ENCODE peak calls at places on chromosome 18, in eight cellular contexts. One of them, this sample, is unnamed.

GRCh38 chr18:24112874-24113615 is 25.8 kb upstream of the CABYR start:
- DNase-seq in glutamatergic neuron: no peak
- DNase-seq in GM12864: no peak
- DNase-seq in thyroid gland: no peak
- DNase-seq in A549: peak
- DNase-seq in BJ: no peak
- DNase-seq in substantia nigra: no peak
- DNase-seq in head of caudate nucleus: no peak
- DNase-seq in this sample: no peak

GRCh38 chr18:515156-515815 is 14.8 kb upstream of the COLEC12 start:
- DNase-seq in glutamatergic neuron: no peak
- DNase-seq in GM12864: no peak
- DNase-seq in thyroid gland: no peak
- DNase-seq in A549: no peak
- DNase-seq in BJ: no peak
- DNase-seq in substantia nigra: no peak
- DNase-seq in head of caudate nucleus: no peak
- DNase-seq in this sample: no peak

GRCh38 chr18:45416168-45416567 is 199.1 kb upstream of the SLC14A2 start:
- DNase-seq in glutamatergic neuron: no peak
- DNase-seq in GM12864: no peak
- DNase-seq in thyroid gland: no peak
- DNase-seq in A549: no peak
- DNase-seq in BJ: peak
- DNase-seq in substantia nigra: no peak
- DNase-seq in head of caudate nucleus: no peak
- DNase-seq in this sample: peak

GRCh38 chr18:48161911-48162698 is 231.6 kb upstream of the SMAD2 start:
- DNase-seq in glutamatergic neuron: no peak
- DNase-seq in GM12864: no peak
- DNase-seq in thyroid gland: no peak
- DNase-seq in A549: peak
- DNase-seq in BJ: no peak
- DNase-seq in substantia nigra: no peak
- DNase-seq in head of caudate nucleus: no peak
- DNase-seq in this sample: no peak

GRCh38 chr18:60534539-60534938 is 162.0 kb upstream of the MC4R start:
- DNase-seq in glutamatergic neuron: no peak
- DNase-seq in GM12864: no peak
- DNase-seq in thyroid gland: no peak
- DNase-seq in A549: no peak
- DNase-seq in BJ: no peak
- DNase-seq in substantia nigra: no peak
- DNase-seq in head of caudate nucleus: no peak
- DNase-seq in this sample: no peak

GRCh38 chr18:38359258-38359657 is 793.7 kb upstream of the CELF4 start:
- DNase-seq in glutamatergic neuron: no peak
- DNase-seq in GM12864: no peak
- DNase-seq in thyroid gland: no peak
- DNase-seq in A549: no peak
- DNase-seq in BJ: no peak
- DNase-seq in substantia nigra: no peak
- DNase-seq in head of caudate nucleus: no peak
- DNase-seq in this sample: no peak

GRCh38 chr18:57539702-57540101 is 46.8 kb downstream of the FECH start:
- DNase-seq in glutamatergic neuron: no peak
- DNase-seq in GM12864: no peak
- DNase-seq in thyroid gland: no peak
- DNase-seq in A549: no peak
- DNase-seq in BJ: no peak
- DNase-seq in substantia nigra: no peak
- DNase-seq in head of caudate nucleus: no peak
- DNase-seq in this sample: no peak

GRCh38 chr18:35026407-35027061 is 14.7 kb upstream of the MAPRE2 start:
- DNase-seq in glutamatergic neuron: no peak
- DNase-seq in GM12864: no peak
- DNase-seq in thyroid gland: no peak
- DNase-seq in A549: no peak
- DNase-seq in BJ: no peak
- DNase-seq in substantia nigra: no peak
- DNase-seq in head of caudate nucleus: no peak
- DNase-seq in this sample: no peak

GRCh38 chr18:33870059-33870458 is 292.0 kb downstream of the ASXL3 start:
- DNase-seq in glutamatergic neuron: no peak
- DNase-seq in GM12864: no peak
- DNase-seq in thyroid gland: no peak
- DNase-seq in A549: no peak
- DNase-seq in BJ: no peak
- DNase-seq in substantia nigra: no peak
- DNase-seq in head of caudate nucleus: no peak
- DNase-seq in this sample: no peak

GRCh38 chr18:2657788-2658458 is 2.4 kb downstream of the SMCHD1 start:
- DNase-seq in glutamatergic neuron: no peak
- DNase-seq in GM12864: no peak
- DNase-seq in thyroid gland: no peak
- DNase-seq in A549: no peak
- DNase-seq in BJ: peak
- DNase-seq in substantia nigra: no peak
- DNase-seq in head of caudate nucleus: no peak
- DNase-seq in this sample: no peak

GRCh38 chr18:50578651-50579050 is 18.8 kb downstream of the MAPK4 start:
- DNase-seq in glutamatergic neuron: no peak
- DNase-seq in GM12864: no peak
- DNase-seq in thyroid gland: no peak
- DNase-seq in A549: peak
- DNase-seq in BJ: no peak
- DNase-seq in substantia nigra: no peak
- DNase-seq in head of caudate nucleus: no peak
- DNase-seq in this sample: no peak

GRCh38 chr18:35326695-35327387 is 17.4 kb downstream of the ZNF24 start:
- DNase-seq in glutamatergic neuron: no peak
- DNase-seq in GM12864: no peak
- DNase-seq in thyroid gland: no peak
- DNase-seq in A549: no peak
- DNase-seq in BJ: no peak
- DNase-seq in substantia nigra: no peak
- DNase-seq in head of caudate nucleus: no peak
- DNase-seq in this sample: no peak

GRCh38 chr18:79640875-79641274 is 38.7 kb upstream of the CTDP1 start:
- DNase-seq in glutamatergic neuron: no peak
- DNase-seq in GM12864: no peak
- DNase-seq in thyroid gland: no peak
- DNase-seq in A549: no peak
- DNase-seq in BJ: no peak
- DNase-seq in substantia nigra: no peak
- DNase-seq in head of caudate nucleus: no peak
- DNase-seq in this sample: no peak

GRCh38 chr18:36775396-36775795 is 53.4 kb downstream of the TPGS2 start:
- DNase-seq in glutamatergic neuron: no peak
- DNase-seq in GM12864: no peak
- DNase-seq in thyroid gland: no peak
- DNase-seq in A549: no peak
- DNase-seq in BJ: no peak
- DNase-seq in substantia nigra: no peak
- DNase-seq in head of caudate nucleus: no peak
- DNase-seq in this sample: no peak

GRCh38 chr18:12630136-12630535 is 27.8 kb downstream of the SPIRE1 start:
- DNase-seq in glutamatergic neuron: no peak
- DNase-seq in GM12864: no peak
- DNase-seq in thyroid gland: no peak
- DNase-seq in A549: no peak
- DNase-seq in BJ: no peak
- DNase-seq in substantia nigra: no peak
- DNase-seq in head of caudate nucleus: no peak
- DNase-seq in this sample: no peak

GRCh38 chr18:32349728-32350395 is 120.8 kb downstream of the GAREM1 start:
- DNase-seq in glutamatergic neuron: no peak
- DNase-seq in GM12864: no peak
- DNase-seq in thyroid gland: peak
- DNase-seq in A549: peak
- DNase-seq in BJ: peak
- DNase-seq in substantia nigra: peak
- DNase-seq in head of caudate nucleus: no peak
- DNase-seq in this sample: peak

GRCh38 chr18:35969676-35970075 is 2.8 kb upstream of the RMP24 start:
- DNase-seq in glutamatergic neuron: no peak
- DNase-seq in GM12864: no peak
- DNase-seq in thyroid gland: no peak
- DNase-seq in A549: no peak
- DNase-seq in BJ: no peak
- DNase-seq in substantia nigra: no peak
- DNase-seq in head of caudate nucleus: no peak
- DNase-seq in this sample: no peak

GRCh38 chr18:34650121-34650545 is 60.0 kb upstream of the DTNA start:
- DNase-seq in glutamatergic neuron: no peak
- DNase-seq in GM12864: no peak
- DNase-seq in thyroid gland: peak
- DNase-seq in A549: no peak
- DNase-seq in BJ: peak
- DNase-seq in substantia nigra: no peak
- DNase-seq in head of caudate nucleus: no peak
- DNase-seq in this sample: no peak

GRCh38 chr18:21489119-21489750 is 111.3 kb downstream of the ESCO1 start:
- DNase-seq in glutamatergic neuron: peak
- DNase-seq in GM12864: peak
- DNase-seq in thyroid gland: peak
- DNase-seq in A549: peak
- DNase-seq in BJ: no peak
- DNase-seq in substantia nigra: peak
- DNase-seq in head of caudate nucleus: no peak
- DNase-seq in this sample: peak

GRCh38 chr18:370753-371615 is 103.1 kb upstream of the THOC1 start:
- DNase-seq in glutamatergic neuron: no peak
- DNase-seq in GM12864: no peak
- DNase-seq in thyroid gland: no peak
- DNase-seq in A549: no peak
- DNase-seq in BJ: no peak
- DNase-seq in substantia nigra: no peak
- DNase-seq in head of caudate nucleus: no peak
- DNase-seq in this sample: no peak

GRCh38 chr18:61731693-61732376 is 161.0 kb downstream of the RNF152 start:
- DNase-seq in glutamatergic neuron: no peak
- DNase-seq in GM12864: no peak
- DNase-seq in thyroid gland: no peak
- DNase-seq in A549: no peak
- DNase-seq in BJ: no peak
- DNase-seq in substantia nigra: no peak
- DNase-seq in head of caudate nucleus: no peak
- DNase-seq in this sample: no peak

GRCh38 chr18:55237665-55238064 is 278.4 kb upstream of the CCDC68 start:
- DNase-seq in glutamatergic neuron: no peak
- DNase-seq in GM12864: no peak
- DNase-seq in thyroid gland: no peak
- DNase-seq in A549: no peak
- DNase-seq in BJ: no peak
- DNase-seq in substantia nigra: no peak
- DNase-seq in head of caudate nucleus: no peak
- DNase-seq in this sample: no peak

GRCh38 chr18:26460449-26461091 is 87.8 kb downstream of the KCTD1 start:
- DNase-seq in glutamatergic neuron: no peak
- DNase-seq in GM12864: peak
- DNase-seq in thyroid gland: no peak
- DNase-seq in A549: no peak
- DNase-seq in BJ: no peak
- DNase-seq in substantia nigra: no peak
- DNase-seq in head of caudate nucleus: no peak
- DNase-seq in this sample: no peak

GRCh38 chr18:32362484-32362883 is 108.2 kb downstream of the GAREM1 start:
- DNase-seq in glutamatergic neuron: no peak
- DNase-seq in GM12864: no peak
- DNase-seq in thyroid gland: no peak
- DNase-seq in A549: no peak
- DNase-seq in BJ: no peak
- DNase-seq in substantia nigra: no peak
- DNase-seq in head of caudate nucleus: no peak
- DNase-seq in this sample: no peak

GRCh38 chr18:3692113-3692621 is 242.2 kb downstream of the TGIF1 start:
- DNase-seq in glutamatergic neuron: no peak
- DNase-seq in GM12864: no peak
- DNase-seq in thyroid gland: no peak
- DNase-seq in A549: no peak
- DNase-seq in BJ: no peak
- DNase-seq in substantia nigra: no peak
- DNase-seq in head of caudate nucleus: no peak
- DNase-seq in this sample: no peak